ENCODE peak calls at places on chromosomes 1 and 21, in five cellular contexts. A is MM.1S; V is stimulated activated CD4-positive, alpha-beta T cell treated with anti-CD3 and anti-CD28 coated beads, Interleukin-12 subunit alpha, Interleukin-12 subunit beta, amount 100 ng/mL, for 4 hours; P is iPS-NIHi11; Z is stimulated activated effector memory CD8-positive, alpha-beta T cell treated with anti-CD3 and anti-CD28 coated beads, Interleukin-12 subunit alpha, Interleukin-12 subunit beta, amount 100 ng/mL, for 72 hours. D is an unnamed sample.

GRCh38 chr1:229972600-229973296 is 94.3 kb upstream of the GALNT2 start:
- DNase-seq in A (no peak), V (no peak), P (peak), Z (no peak), D (no peak)

GRCh38 chr1:41862411-41863221 is 56.1 kb downstream of the HIVEP3 start:
- DNase-seq in A (no peak), V (peak), P (no peak), Z (peak), D (no peak)

GRCh38 chr1:219938706-219939105 is 10.3 kb upstream of the SLC30A10 start:
- DNase-seq in A (no peak), V (no peak), P (no peak), Z (no peak), D (no peak)

GRCh38 chr1:15350151-15350550 is 59.5 kb upstream of the EFHD2 start:
- DNase-seq in A (no peak), V (no peak), P (no peak), Z (no peak), D (no peak)

GRCh38 chr1:92972413-92973129 is 11.3 kb upstream of the DIPK1A start:
- DNase-seq in A (no peak), V (no peak), P (peak), Z (no peak), D (no peak)

GRCh38 chr21:43311303-43311817 is 115.6 kb downstream of the SIK1 start:
- DNase-seq in A (peak), V (no peak), P (no peak), Z (no peak), D (no peak)

GRCh38 chr1:45573231-45573804 is 10.5 kb upstream of the NASP start:
- DNase-seq in A (no peak), V (no peak), P (no peak), Z (no peak), D (no peak)

GRCh38 chr21:20445971-20446370 is 552.2 kb upstream of the NCAM2 start:
- DNase-seq in A (no peak), V (no peak), P (no peak), Z (no peak), D (no peak)

GRCh38 chr1:38772026-38772425 is 87.5 kb downstream of the RRAGC start:
- DNase-seq in A (no peak), V (no peak), P (peak), Z (no peak), D (no peak)

GRCh38 chr1:223765036-223765718 is 52.8 kb downstream of the CAPN2 start:
- DNase-seq in A (peak), V (no peak), P (no peak), Z (no peak), D (peak)

GRCh38 chr1:173475564-173476196 is 1.5 kb upstream of the PRDX6 start:
- DNase-seq in A (no peak), V (no peak), P (no peak), Z (no peak), D (no peak)

GRCh38 chr21:14900611-14901010 is 164.2 kb downstream of the NRIP1 start:
- DNase-seq in A (no peak), V (no peak), P (no peak), Z (no peak), D (no peak)

GRCh38 chr21:14262039-14262438 is 46.1 kb downstream of the RBM11 start:
- DNase-seq in A (no peak), V (no peak), P (no peak), Z (no peak), D (no peak)

GRCh38 chr1:12601690-12602632 is 16.0 kb downstream of the DHRS3 start:
- DNase-seq in A (no peak), V (no peak), P (no peak), Z (no peak), D (peak)

GRCh38 chr21:21003701-21004100 is 5.5 kb downstream of the NCAM2 start:
- DNase-seq in A (peak), V (no peak), P (peak), Z (no peak), D (no peak)

GRCh38 chr1:17878837-17879236 is 123.7 kb downstream of the ACTL8 start:
- DNase-seq in A (no peak), V (no peak), P (no peak), Z (no peak), D (no peak)

GRCh38 chr1:74596770-74597169 is 76.8 kb downstream of the ERICH3 start:
- DNase-seq in A (no peak), V (no peak), P (no peak), Z (no peak), D (no peak)